ENCODE peak calls at places on chromosomes 16 and 17, in eight cellular contexts. U, O, Y, Z, F, I, T and R are unnamed samples.

GRCh38 chr17:77408284-77408683 is 267.5 kb downstream of the SEC14L1 start:
- DNase-seq in F (no peak), T (no peak), Z (no peak), U (no peak), Y (no peak), I (peak), O (no peak), R (no peak)

GRCh38 chr16:14668556-14669223 is 25.4 kb downstream of the PLA2G10 start:
- DNase-seq in Y (no peak), F (peak), Z (no peak), O (no peak), I (no peak), T (no peak), U (no peak), R (no peak)

GRCh38 chr17:12620200-12620720 is 45.4 kb upstream of the MYOCD start:
- DNase-seq in T (no peak), I (no peak), Y (no peak), U (no peak), Z (peak), F (no peak), O (no peak), R (no peak)

GRCh38 chr16:19703218-19703617 is 14.8 kb downstream of the KNOP1 start:
- DNase-seq in T (no peak), O (no peak), F (no peak), I (no peak), Y (no peak), U (no peak), Z (no peak), R (no peak)

GRCh38 chr16:68908000-68908313 is 64.6 kb downstream of the TANGO6 start:
- DNase-seq in F (no peak), T (no peak), U (no peak), Z (no peak), O (no peak), I (peak), Y (no peak), R (no peak)

GRCh38 chr16:3655030-3655790 is 719 bp downstream of the DNASE1 start:
- DNase-seq in T (no peak), O (no peak), U (no peak), F (peak), Z (no peak), I (no peak), Y (no peak), R (no peak)

GRCh38 chr17:61450641-61451537 is 1.3 kb upstream of the TBX4 start:
- DNase-seq in I (no peak), O (no peak), F (no peak), T (no peak), Y (no peak), Z (no peak), U (no peak), R (no peak)

GRCh38 chr16:49352923-49353322 is 20.7 kb upstream of the C16orf78 start:
- DNase-seq in Y (no peak), I (peak), U (no peak), O (no peak), F (no peak), T (no peak), Z (peak), R (no peak)

GRCh38 chr16:69064789-69065313 is 40.6 kb upstream of the HAS3 start:
- DNase-seq in U (no peak), I (no peak), F (no peak), O (no peak), T (peak), Y (no peak), Z (no peak), R (no peak)